ENCODE peak calls at places on chromosome 13, in five cellular contexts. U is CD8-positive, alpha-beta T cell; Z is colonic mucosa; W is heart right ventricle; J is transverse colon. A is an unnamed sample.
A peak's percentile ranks its signal among the peaks of the same experiment; 100 is the strongest.

GRCh38 chr13:33249066-33249465 is 36.5 kb downstream of the STARD13 start:
- DNase-seq in Z (no peak), U (no peak), W (no peak), J (no peak), A (no peak)

GRCh38 chr13:20796791-20797513 is 23.2 kb upstream of the EEF1AKMT1 start:
- DNase-seq in U (no peak), W (no peak), J (no peak), Z (no peak), A (no peak)

GRCh38 chr13:103203750-103204330 is 137.6 kb upstream of the SLC10A2 start:
- DNase-seq in Z (no peak), W (no peak), U (no peak), J (no peak), A (no peak)

GRCh38 chr13:50358221-50358620 is 343.0 kb downstream of the KCNRG start:
- DNase-seq in Z (no peak), U (no peak), J (no peak), W (no peak), A (no peak)

GRCh38 chr13:32323912-32324311 is 8.6 kb downstream of the BRCA2 start:
- DNase-seq in W (no peak), Z (no peak), U (no peak), J (no peak), A (no peak)

GRCh38 chr13:26923824-26924605 is 163.4 kb upstream of the GPR12 start:
- DNase-seq in W (no peak), J (no peak), Z (no peak), U (no peak), A (no peak)

GRCh38 chr13:101144808-101145419 is 271.4 kb downstream of the NALCN start:
- DNase-seq in U (peak; percentile 12), J (no peak), Z (no peak), W (no peak), A (peak; percentile 49)

GRCh38 chr13:51849145-51850101 is 4.4 kb upstream of the TMEM272 start:
- DNase-seq in W (no peak), U (peak; percentile 35), J (no peak), Z (peak; percentile 26), A (peak; percentile 48)

GRCh38 chr13:83672611-83673010 is 209.7 kb downstream of the SLITRK1 start:
- DNase-seq in J (no peak), U (no peak), Z (no peak), W (no peak), A (no peak)

GRCh38 chr13:77896536-77896935 is 22.1 kb downstream of the EDNRB start:
- DNase-seq in W (no peak), J (no peak), Z (no peak), U (no peak), A (no peak)

GRCh38 chr13:40994581-40995230 is 24.4 kb downstream of the ELF1 start:
- DNase-seq in J (no peak), W (no peak), Z (no peak), U (no peak), A (no peak)

GRCh38 chr13:39379118-39379517 is 223.9 kb downstream of the LHFPL6 start:
- DNase-seq in J (no peak), U (no peak), W (no peak), Z (no peak), A (no peak)

GRCh38 chr13:108269601-108270328 is at the start of gene TNFSF13B:
- DNase-seq in Z (peak; percentile 23), J (peak; percentile 57), W (peak; percentile 35), U (peak; percentile 35), A (no peak)

GRCh38 chr13:72453161-72453560 is 274.3 kb downstream of the MZT1 start:
- DNase-seq in W (no peak), J (no peak), Z (no peak), U (no peak), A (no peak)

GRCh38 chr13:77002590-77003190 is 10.8 kb downstream of the CLN5 start:
- DNase-seq in U (no peak), Z (no peak), W (no peak), J (no peak), A (no peak)

GRCh38 chr13:106376411-106377112 is 158.9 kb downstream of the EFNB2 start:
- DNase-seq in J (no peak), U (no peak), W (no peak), Z (no peak), A (no peak)

GRCh38 chr13:94129490-94129894 is 350.0 kb downstream of the DCT start:
- DNase-seq in Z (no peak), J (no peak), W (no peak), U (no peak), A (no peak)

GRCh38 chr13:106530907-106531520 is 4.4 kb downstream of the EFNB2 start:
- DNase-seq in W (no peak), J (no peak), U (no peak), Z (no peak), A (no peak)

GRCh38 chr13:46386996-46387851 is at the start of gene RUBCNL:
- DNase-seq in W (peak; percentile 31), J (peak; percentile 78), U (no peak), Z (peak; percentile 81), A (no peak)

GRCh38 chr13:92682832-92683517 is 543.6 kb upstream of the GPC6 start:
- DNase-seq in Z (no peak), U (no peak), W (no peak), J (no peak), A (no peak)

GRCh38 chr13:92224052-92224821 is 825.8 kb downstream of the GPC5 start:
- DNase-seq in U (no peak), Z (no peak), W (no peak), J (no peak), A (no peak)

GRCh38 chr13:75870397-75870801 is 234.3 kb downstream of the LMO7 start:
- DNase-seq in W (no peak), J (no peak), U (no peak), Z (no peak), A (no peak)
- H3K4me3 ChIP-seq in W (peak overlapping the region; percentile 32), J (no peak overlapping the region), U (peak overlapping the region; percentile 29), Z (peak overlapping the region; percentile 11), A (no peak overlapping the region)

GRCh38 chr13:36674337-36675212 is 755 bp downstream of the SERTM1 start:
- DNase-seq in Z (no peak), J (no peak), W (no peak), U (no peak), A (no peak)
- H3K4me3 ChIP-seq in Z (no peak overlapping the region), J (no peak overlapping the region), W (peak overlapping the region; percentile 44), U (no peak overlapping the region), A (peak overlapping the region; percentile 71)

GRCh38 chr13:113776231-113777125 is 17.5 kb downstream of the TMEM255B start:
- DNase-seq in U (no peak), Z (no peak), J (no peak), W (no peak), A (no peak)

GRCh38 chr13:113775451-113776145 is 16.6 kb downstream of the TMEM255B start:
- DNase-seq in W (no peak), J (no peak), Z (no peak), U (no peak), A (no peak)

GRCh38 chr13:113771709-113772331 is 12.8 kb downstream of the TMEM255B start:
- DNase-seq in Z (no peak), J (no peak), W (no peak), U (no peak), A (no peak)

GRCh38 chr13:113777311-113778260 is 18.6 kb downstream of the TMEM255B start:
- DNase-seq in Z (no peak), W (no peak), J (no peak), U (no peak), A (peak; percentile 38)

DNA sequence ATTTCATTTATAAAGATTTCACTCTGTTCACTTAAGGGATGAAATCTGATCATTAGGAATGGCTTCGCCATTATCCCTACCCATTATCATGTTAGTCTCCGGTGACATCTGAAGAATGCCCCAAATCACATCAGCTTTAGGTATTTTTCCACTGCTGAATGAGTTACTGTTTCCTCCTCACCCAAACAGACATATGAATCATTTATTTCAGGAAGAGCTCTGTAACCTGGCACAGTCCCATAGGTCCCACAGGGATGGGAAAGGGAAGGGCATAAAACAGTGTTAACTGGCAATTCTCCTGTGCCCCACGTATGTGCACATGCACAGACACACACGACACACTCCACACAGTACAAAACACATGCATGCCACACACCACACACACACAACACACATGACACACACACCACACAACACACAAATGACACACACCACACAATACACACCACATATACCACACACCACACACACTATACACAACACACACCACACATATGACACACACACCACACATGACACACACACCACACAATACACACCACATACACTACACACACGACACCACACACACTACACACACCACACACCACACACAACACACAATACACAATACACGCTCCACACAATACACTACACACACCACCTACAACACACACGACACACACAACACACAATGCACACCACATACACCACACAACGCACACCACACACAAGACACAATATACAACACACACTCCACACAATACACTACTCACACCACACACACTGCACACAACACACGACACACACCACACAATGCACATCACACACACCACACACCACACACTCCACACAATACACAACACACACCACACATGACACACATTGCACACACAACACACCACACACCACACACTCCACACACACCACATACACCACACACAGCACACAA is 15.4 kb downstream of the TMEM255B start:
- DNase-seq in W (no peak), J (no peak), U (no peak), Z (no peak), A (no peak)
- H3K4me3 ChIP-seq in W (no peak overlapping the region), J (no peak overlapping the region), U (no peak overlapping the region), Z (no peak overlapping the region), A (no peak overlapping the region)

DNA sequence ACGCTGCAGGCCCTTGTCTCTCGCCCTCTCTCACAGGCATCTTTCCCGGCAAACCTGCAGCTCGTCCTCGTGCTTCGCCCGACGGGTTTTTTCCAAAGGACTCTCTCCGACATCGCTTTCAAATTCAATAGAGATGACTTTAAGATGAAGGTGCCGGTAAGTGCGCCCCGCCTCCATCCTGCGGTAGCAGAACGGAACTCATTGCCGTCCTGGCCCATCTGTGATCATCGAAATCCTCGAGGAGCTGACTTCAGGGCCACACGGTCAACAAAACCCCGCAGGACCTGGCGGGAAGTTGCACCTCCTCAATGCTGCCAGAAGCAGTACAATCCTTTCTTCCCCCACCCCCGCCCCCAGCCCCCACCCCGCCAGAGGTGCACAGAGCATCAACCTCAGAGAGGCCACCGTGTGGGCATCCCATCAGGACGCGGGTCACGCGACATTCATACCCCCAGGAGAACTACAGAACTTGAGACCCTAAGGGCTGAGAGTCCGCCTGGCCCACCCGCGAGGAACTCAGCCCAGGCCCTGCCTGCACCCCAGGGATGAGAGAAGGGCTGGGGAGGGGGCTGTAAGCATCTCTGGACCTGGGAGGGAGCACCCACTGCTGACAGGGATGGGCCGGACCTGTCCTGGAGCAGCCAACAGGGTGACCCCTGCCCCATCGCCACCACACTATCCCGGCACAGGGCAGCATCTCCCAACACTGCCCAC is 44.9 kb upstream of the F7 start:
- DNase-seq in Z (no peak), U (no peak), J (no peak), W (no peak), A (no peak)
- H3K4me3 ChIP-seq in Z (no peak overlapping the region), U (no peak overlapping the region), J (no peak overlapping the region), W (no peak overlapping the region), A (no peak overlapping the region)

GRCh38 chr13:43058836-43059235 is 35.5 kb downstream of the DNAJC15 start:
- DNase-seq in W (no peak), J (no peak), U (no peak), Z (no peak), A (no peak)

GRCh38 chr13:43058318-43058674 is 34.9 kb downstream of the DNAJC15 start:
- DNase-seq in W (no peak), J (peak; percentile 60), Z (peak; percentile 70), U (peak; percentile 14), A (no peak)

GRCh38 chr13:43057653-43058317 is 34.4 kb downstream of the DNAJC15 start:
- DNase-seq in J (no peak), U (peak; percentile 30), W (no peak), Z (no peak), A (no peak)

GRCh38 chr13:43054803-43055802 is 31.7 kb downstream of the DNAJC15 start:
- DNase-seq in U (peak; percentile 17), Z (peak; percentile 52), W (peak; percentile 28), J (no peak), A (peak; percentile 71)
- H3K4me3 ChIP-seq in U (peak overlapping the region; percentile 55), Z (peak overlapping the region; percentile 34), W (peak overlapping the region; percentile 59), J (peak overlapping the region; percentile 3), A (no peak overlapping the region)